ENCODE peak calls at places on chromosomes 6 and 20, in eight cellular contexts. D is transverse colon, J is breast epithelium, B is bronchial epithelial cell, G is OCI-LY7, Z is fibroblast of lung, P is body of pancreas, W is AG10803. L is an unnamed sample.

GRCh38 chr20:8094415-8094818 is 37.6 kb upstream of the PLCB1 start:
- DNase-seq in B (no peak), W (peak), Z (peak), G (no peak), J (peak), P (peak), D (peak), L (no peak)

GRCh38 chr20:44448753-44449546 is 26.7 kb upstream of the TTPAL start:
- DNase-seq in W (no peak), J (no peak), G (peak), B (peak), D (peak), P (no peak), Z (no peak), L (no peak)

GRCh38 chr6:156645106-156645505 is 132.1 kb upstream of the ARID1B start:
- DNase-seq in Z (peak), G (no peak), J (no peak), D (no peak), W (peak), P (no peak), B (no peak), L (no peak)

GRCh38 chr20:33667245-33668086 is 723 bp downstream of the ACTL10 start:
- DNase-seq in P (peak), G (peak), W (peak), J (peak), D (peak), B (peak), Z (peak), L (peak)

GRCh38 chr6:44738652-44739141 is 351.2 kb downstream of the CDC5L start:
- DNase-seq in B (peak), G (no peak), P (no peak), D (no peak), J (no peak), Z (peak), W (peak), L (no peak)

GRCh38 chr6:100344761-100345160 is 120.0 kb downstream of the SIM1 start:
- DNase-seq in G (no peak), Z (peak), J (no peak), P (no peak), B (peak), W (peak), D (no peak), L (no peak)

GRCh38 chr20:10909803-10910202 is 236.0 kb upstream of the JAG1 start:
- DNase-seq in G (no peak), Z (no peak), P (no peak), W (no peak), J (no peak), D (no peak), B (peak), L (no peak)

GRCh38 chr6:124310139-124310538 is 506.5 kb downstream of the NKAIN2 start:
- DNase-seq in D (no peak), B (no peak), G (no peak), J (no peak), Z (no peak), P (no peak), W (no peak), L (no peak)

GRCh38 chr6:137894779-137895385 is 27.8 kb downstream of the TNFAIP3 start:
- DNase-seq in Z (peak), P (no peak), J (no peak), D (no peak), B (peak), W (peak), G (no peak), L (no peak)

GRCh38 chr6:33247977-33248642 is 23.6 kb downstream of the VPS52 start:
- DNase-seq in B (peak), D (peak), W (peak), Z (peak), G (peak), J (peak), P (peak), L (peak)

GRCh38 chr20:45445805-45446562 is 23.6 kb upstream of the WFDC2 start:
- DNase-seq in B (no peak), D (peak), W (peak), P (no peak), G (peak), J (no peak), Z (no peak), L (no peak)

GRCh38 chr6:23522751-23523527 is 603.1 kb upstream of the NRSN1 start:
- DNase-seq in D (no peak), J (no peak), B (peak), G (no peak), Z (no peak), P (no peak), W (no peak), L (no peak)

GRCh38 chr6:32046450-32047083 is 8.4 kb downstream of the CYP21A2 start:
- DNase-seq in B (no peak), P (no peak), D (no peak), G (no peak), Z (peak), J (no peak), W (peak), L (no peak)

GRCh38 chr6:103675807-103676406 is 1183.8 kb downstream of the HACE1 start:
- DNase-seq in P (no peak), J (no peak), G (no peak), B (no peak), Z (no peak), D (no peak), W (no peak), L (no peak)

GRCh38 chr6:116278853-116279231 is 888 bp downstream of the TSPYL1 start:
- DNase-seq in B (peak), P (peak), W (no peak), J (no peak), D (no peak), G (no peak), Z (no peak), L (no peak)

GRCh38 chr20:50713677-50714101 is 17.7 kb upstream of the PARD6B start:
- DNase-seq in B (peak), W (peak), J (no peak), P (peak), G (no peak), Z (peak), D (no peak), L (no peak)

GRCh38 chr20:38203337-38204003 is 38.4 kb upstream of the TGM2 start:
- DNase-seq in B (no peak), D (no peak), W (no peak), P (no peak), Z (no peak), G (no peak), J (no peak), L (no peak)

GRCh38 chr20:46253391-46253790 is 54.9 kb downstream of the CDH22 start:
- DNase-seq in W (no peak), D (peak), Z (no peak), J (no peak), G (no peak), P (no peak), B (peak), L (no peak)

GRCh38 chr6:157679605-157680580 is 143.2 kb upstream of the SNX9 start:
- DNase-seq in J (no peak), D (no peak), G (no peak), W (peak), Z (no peak), P (no peak), B (no peak), L (no peak)

GRCh38 chr6:138986578-138986977 is 1.5 kb downstream of the REPS1 start:
- DNase-seq in J (no peak), G (no peak), D (no peak), W (peak), P (no peak), Z (peak), B (peak), L (no peak)

GRCh38 chr20:57871237-57871632 is 161.4 kb upstream of the PMEPA1 start:
- DNase-seq in Z (no peak), W (no peak), D (no peak), G (no peak), P (no peak), B (no peak), J (no peak), L (no peak)

GRCh38 chr20:38878798-38879197 is 47.4 kb upstream of the FAM83D start:
- DNase-seq in G (peak), P (no peak), D (no peak), B (peak), Z (peak), J (no peak), W (peak), L (peak)

GRCh38 chr20:9068232-9068781 is 580 bp upstream of the PLCB4 start:
- DNase-seq in D (peak), B (no peak), J (no peak), W (peak), Z (peak), P (no peak), G (no peak), L (peak)

GRCh38 chr20:48797275-48797825 is 30.4 kb downstream of the PREX1 start:
- DNase-seq in G (no peak), W (no peak), J (no peak), B (no peak), P (no peak), Z (no peak), D (peak), L (no peak)

GRCh38 chr20:56247954-56248782 is at the start of gene MC3R:
- DNase-seq in J (peak), B (peak), P (peak), D (peak), Z (peak), G (peak), W (peak), L (no peak)

DNA sequence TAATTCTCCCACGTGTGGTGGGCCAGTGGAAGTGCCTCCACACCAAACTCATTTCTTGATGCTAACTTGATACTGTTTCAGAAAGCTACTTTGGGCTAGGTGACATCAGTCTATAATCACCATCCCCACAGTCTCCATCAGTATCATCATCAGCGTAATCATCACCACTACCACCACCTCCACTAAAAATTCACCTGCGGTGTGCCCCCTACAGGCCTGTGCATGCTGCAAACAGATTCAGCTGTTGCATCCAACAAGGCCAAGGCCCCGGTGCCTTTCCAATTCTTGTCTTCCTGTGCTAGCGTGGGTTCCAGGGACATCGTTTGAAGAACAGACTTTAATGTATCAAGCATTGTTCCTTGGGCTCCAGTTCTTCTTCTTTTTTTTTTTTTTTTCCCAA is 201.3 kb upstream of the EXOC2 start:
- DNase-seq in W (no peak), G (no peak), J (no peak), D (no peak), P (no peak), B (no peak), Z (no peak), L (no peak)
- TF ChIP-seq CTCF in W (no peak), G (peak), J (no peak), D (no peak), P (no peak), B (no peak), Z (no peak), L (no peak)

DNA sequence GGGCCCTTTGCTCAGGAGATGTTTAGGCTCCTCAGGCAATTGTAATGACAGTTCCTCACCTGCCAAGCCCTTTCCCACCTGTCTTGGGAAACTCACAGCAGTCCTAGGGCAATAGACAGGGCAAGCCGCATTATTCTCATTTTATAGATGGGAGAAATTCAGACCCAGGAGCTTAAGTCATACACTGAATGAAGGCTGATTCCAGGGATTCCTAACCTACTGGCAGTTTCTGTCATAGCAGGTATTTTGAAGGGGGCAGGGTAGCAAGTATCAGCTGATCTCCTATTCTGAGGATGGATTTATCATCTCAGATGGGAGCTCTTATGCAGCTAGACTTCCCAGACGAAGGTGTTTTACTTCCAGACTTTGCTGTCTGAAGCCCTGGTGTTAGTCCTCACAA is 61.4 kb upstream of the MYL9 start:
- DNase-seq in J (no peak), D (no peak), Z (no peak), G (no peak), P (no peak), W (no peak), B (no peak), L (no peak)
- TF ChIP-seq CTCF in J (no peak), D (no peak), Z (no peak), G (no peak), P (no peak), W (no peak), B (no peak), L (peak)

GRCh38 chr6:118387921-118388701 is 160.0 kb upstream of the PLN start:
- DNase-seq in J (no peak), D (no peak), G (no peak), Z (peak), B (peak), W (peak), P (no peak), L (no peak)
- TF ChIP-seq CTCF in J (no peak), D (no peak), G (no peak), Z (no peak), B (no peak), W (no peak), P (no peak), L (no peak)

GRCh38 chr20:5895626-5896025 is 54.7 kb downstream of the TRMT6 start:
- DNase-seq in J (no peak), Z (no peak), B (peak), G (no peak), P (no peak), D (no peak), W (no peak), L (no peak)
- TF ChIP-seq CTCF in J (no peak), Z (no peak), B (no peak), G (no peak), P (no peak), D (no peak), W (no peak), L (no peak)

GRCh38 chr6:149862901-149863595 is 1.1 kb downstream of the LRP11 start:
- DNase-seq in W (peak), D (peak), J (peak), P (peak), Z (peak), B (peak), G (peak), L (peak)
- TF ChIP-seq CTCF in W (no peak), D (no peak), J (no peak), P (no peak), Z (no peak), B (no peak), G (no peak), L (no peak)

DNA sequence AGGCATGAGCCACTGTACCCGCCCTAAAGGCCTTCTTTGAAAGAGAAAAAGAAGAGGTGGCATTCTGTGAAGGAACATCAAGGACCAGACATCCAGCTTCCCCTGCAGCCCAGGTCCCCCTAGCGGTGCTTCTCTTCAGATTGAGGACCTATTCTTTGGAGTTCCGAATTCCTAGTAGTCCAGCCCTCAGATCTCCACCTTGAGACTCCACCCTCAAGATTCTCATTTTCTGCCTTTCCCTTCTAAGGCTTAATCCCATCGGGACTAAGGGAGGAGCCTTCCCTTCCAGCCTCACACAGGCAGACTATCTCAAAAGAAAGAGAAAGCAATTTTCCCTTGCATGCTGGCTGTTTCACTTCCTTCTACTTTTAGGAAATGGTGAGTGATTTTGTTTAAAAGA is 32.5 kb downstream of the MUC22 start:
- DNase-seq in B (peak), D (peak), P (peak), J (peak), Z (peak), G (no peak), W (peak), L (no peak)
- TF ChIP-seq CTCF in B (peak), D (peak), P (peak), J (peak), Z (peak), G (no peak), W (peak), L (no peak)

GRCh38 chr6:28683945-28684538 is 158.4 kb downstream of the GPX5 start:
- DNase-seq in B (peak), D (peak), J (no peak), W (peak), Z (peak), P (no peak), G (peak), L (no peak)
- TF ChIP-seq CTCF in B (peak), D (peak), J (peak), W (peak), Z (peak), P (peak), G (peak), L (peak)

GRCh38 chr6:149190228-149190831 is 127.2 kb upstream of the TAB2 start:
- DNase-seq in D (peak), G (peak), W (no peak), B (peak), J (no peak), Z (peak), P (peak), L (no peak)
- TF ChIP-seq CTCF in D (peak), G (peak), W (no peak), B (peak), J (no peak), Z (no peak), P (no peak), L (no peak)

DNA sequence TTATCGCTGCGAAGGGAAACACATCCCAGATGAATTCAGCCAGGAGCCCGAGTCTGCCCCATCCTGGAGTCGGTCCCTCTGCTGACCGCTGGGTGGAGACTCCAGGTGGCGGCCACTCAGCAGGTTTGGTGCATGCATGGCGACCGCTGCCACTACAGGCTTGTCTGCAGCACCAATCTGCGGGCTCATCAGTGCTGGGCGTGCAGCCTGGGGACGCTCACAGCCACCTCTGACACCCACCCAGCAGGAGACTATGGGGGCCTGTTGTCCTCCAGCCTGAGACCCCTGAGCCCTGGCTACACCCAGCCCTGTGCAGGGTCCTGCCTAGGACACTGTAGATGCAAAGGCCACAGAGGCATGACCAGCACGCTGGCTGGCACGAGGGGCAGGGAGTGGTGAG is 40.5 kb upstream of the GATA5 start:
- DNase-seq in B (no peak), G (no peak), J (no peak), P (peak), W (no peak), D (no peak), Z (no peak), L (no peak)
- TF ChIP-seq CTCF in B (peak), G (no peak), J (peak), P (peak), W (no peak), D (no peak), Z (no peak), L (peak)

L was measured in mesothelial cell of epicardium.